ENCODE peak calls at places on chromosome 13, in ten cellular contexts. S, H, J, U, W, D, T, F, Y and M are unnamed samples.

GRCh38 chr13:51453959-51454703 is 1.3 kb upstream of the INTS6 start:
- DNase-seq in S (no peak), H (peak; percentile 44), J (peak; percentile 36), U (peak; percentile 21), W (no peak), D (no peak), T (peak; percentile 29), F (peak; percentile 46), Y (peak; percentile 34), M (no peak)

GRCh38 chr13:32019612-32020233 is 11.9 kb upstream of the FRY start:
- DNase-seq in S (no peak), H (peak; percentile 78), J (peak; percentile 37), U (peak; percentile 76), W (peak; percentile 39), D (peak; percentile 68), T (peak; percentile 88), F (peak; percentile 75), Y (peak; percentile 38), M (peak; percentile 55)

GRCh38 chr13:30864352-30865130 is 41.5 kb upstream of the MEDAG start:
- DNase-seq in S (no peak), H (peak; percentile 95), J (no peak), U (peak; percentile 97), W (no peak), D (peak; percentile 96), T (peak; percentile 93), F (peak; percentile 55), Y (no peak), M (no peak)

GRCh38 chr13:42880241-42880640 is 98.9 kb downstream of the FAM216B start:
- DNase-seq in S (no peak), H (peak; percentile 17), J (no peak), U (peak; percentile 30), W (no peak), D (no peak), T (peak; percentile 83), F (no peak), Y (no peak), M (no peak)

GRCh38 chr13:48118025-48118424 is 23.1 kb upstream of the MED4 start:
- DNase-seq in S (no peak), H (no peak), J (no peak), U (no peak), W (no peak), D (no peak), T (no peak), F (no peak), Y (no peak), M (no peak)

GRCh38 chr13:79779761-79780160 is 298.8 kb downstream of the NDFIP2 start:
- DNase-seq in S (peak; percentile 48), H (peak; percentile 85), J (no peak), U (peak; percentile 82), W (no peak), D (no peak), T (peak; percentile 75), F (peak; percentile 41), Y (peak; percentile 26), M (no peak)

GRCh38 chr13:95862401-95862800 is 185.5 kb downstream of the DNAJC3 start:
- DNase-seq in S (no peak), H (peak; percentile 4), J (no peak), U (peak; percentile 2), W (no peak), D (no peak), T (no peak), F (no peak), Y (no peak), M (no peak)

GRCh38 chr13:39676315-39676876 is 20.9 kb downstream of the COG6 start:
- DNase-seq in S (no peak), H (peak; percentile 82), J (no peak), U (peak; percentile 68), W (peak; percentile 15), D (peak; percentile 35), T (peak; percentile 75), F (peak; percentile 59), Y (no peak), M (peak; percentile 55)

GRCh38 chr13:77040076-77040475 is 13.1 kb upstream of the FBXL3 start:
- DNase-seq in S (no peak), H (no peak), J (no peak), U (no peak), W (no peak), D (no peak), T (no peak), F (no peak), Y (no peak), M (no peak)

GRCh38 chr13:28423010-28423409 is 71.9 kb downstream of the FLT1 start:
- DNase-seq in S (peak; percentile 75), H (no peak), J (peak; percentile 39), U (no peak), W (no peak), D (no peak), T (no peak), F (no peak), Y (peak; percentile 31), M (peak; percentile 68)

GRCh38 chr13:75219479-75220237 is 262.3 kb downstream of the TBC1D4 start:
- DNase-seq in S (peak; percentile 83), H (peak; percentile 81), J (peak; percentile 85), U (peak; percentile 66), W (peak; percentile 62), D (peak; percentile 75), T (peak; percentile 74), F (peak; percentile 88), Y (peak; percentile 83), M (peak; percentile 38)

GRCh38 chr13:100828226-100828625 is 153.6 kb upstream of the TMTC4 start:
- DNase-seq in S (no peak), H (no peak), J (no peak), U (no peak), W (peak; percentile 16), D (no peak), T (no peak), F (no peak), Y (no peak), M (peak; percentile 5)

GRCh38 chr13:76638882-76639281 is 247.3 kb downstream of the KCTD12 start:
- DNase-seq in S (no peak), H (peak; percentile 57), J (no peak), U (peak; percentile 15), W (no peak), D (peak; percentile 56), T (no peak), F (no peak), Y (no peak), M (no peak)

GRCh38 chr13:41065098-41065497 is 3.8 kb downstream of the WBP4 start:
- DNase-seq in S (no peak), H (peak; percentile 77), J (no peak), U (peak; percentile 82), W (no peak), D (no peak), T (peak; percentile 67), F (peak; percentile 22), Y (no peak), M (no peak)

DNA sequence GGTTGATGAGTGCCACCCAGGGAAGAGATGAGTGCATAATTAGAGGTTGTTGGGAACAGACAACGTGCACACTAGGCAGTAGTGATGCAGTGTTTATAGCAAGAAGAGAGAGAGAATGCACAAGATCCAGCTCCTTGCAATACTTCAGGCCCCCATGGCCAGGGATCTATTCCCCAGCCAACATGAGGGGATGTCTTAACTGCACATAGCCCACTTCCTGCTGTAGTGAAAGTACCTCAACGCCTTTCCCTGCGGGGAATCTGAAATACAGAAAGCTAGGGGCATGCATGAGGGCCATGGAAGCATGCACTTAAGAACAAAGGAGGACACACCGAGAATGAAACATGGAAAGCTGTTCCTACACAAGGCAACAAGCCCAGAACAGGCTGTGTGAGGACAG is 636.7 kb upstream of the GPC6 start:
- DNase-seq in S (no peak), H (no peak), J (no peak), U (no peak), W (no peak), D (no peak), T (no peak), F (no peak), Y (no peak), M (peak; percentile 5)
- H3K4me3 ChIP-seq in S (no peak overlapping the region), H (no peak overlapping the region), J (no peak overlapping the region), U (no peak overlapping the region), W (no peak overlapping the region), D (no peak overlapping the region), T (no peak overlapping the region), F (no peak overlapping the region), Y (no peak overlapping the region), M (no peak overlapping the region)

GRCh38 chr13:99015606-99016520 is 38.0 kb upstream of the DOCK9 start:
- DNase-seq in S (no peak), H (no peak), J (no peak), U (peak; percentile 33), W (no peak), D (no peak), T (no peak), F (no peak), Y (no peak), M (peak; percentile 73)
- H3K4me3 ChIP-seq in S (no peak overlapping the region), H (no peak overlapping the region), J (no peak overlapping the region), U (no peak overlapping the region), W (no peak overlapping the region), D (no peak overlapping the region), T (no peak overlapping the region), F (no peak overlapping the region), Y (no peak overlapping the region), M (no peak overlapping the region)

GRCh38 chr13:26587251-26587650 is 29.8 kb downstream of the WASF3 start:
- DNase-seq in S (no peak), H (no peak), J (no peak), U (no peak), W (no peak), D (no peak), T (no peak), F (no peak), Y (no peak), M (no peak)

GRCh38 chr13:26583662-26584061 is 26.2 kb downstream of the WASF3 start:
- DNase-seq in S (no peak), H (no peak), J (no peak), U (no peak), W (no peak), D (no peak), T (no peak), F (no peak), Y (no peak), M (no peak)

GRCh38 chr13:26585136-26585535 is 27.7 kb downstream of the WASF3 start:
- DNase-seq in S (no peak), H (peak; percentile 29), J (no peak), U (peak; percentile 60), W (no peak), D (no peak), T (peak; percentile 5), F (no peak), Y (no peak), M (no peak)

GRCh38 chr13:26589754-26590153 is 32.3 kb downstream of the WASF3 start:
- DNase-seq in S (no peak), H (peak; percentile 59), J (no peak), U (peak; percentile 22), W (no peak), D (peak; percentile 33), T (peak; percentile 48), F (no peak), Y (peak; percentile 34), M (no peak)

DNA sequence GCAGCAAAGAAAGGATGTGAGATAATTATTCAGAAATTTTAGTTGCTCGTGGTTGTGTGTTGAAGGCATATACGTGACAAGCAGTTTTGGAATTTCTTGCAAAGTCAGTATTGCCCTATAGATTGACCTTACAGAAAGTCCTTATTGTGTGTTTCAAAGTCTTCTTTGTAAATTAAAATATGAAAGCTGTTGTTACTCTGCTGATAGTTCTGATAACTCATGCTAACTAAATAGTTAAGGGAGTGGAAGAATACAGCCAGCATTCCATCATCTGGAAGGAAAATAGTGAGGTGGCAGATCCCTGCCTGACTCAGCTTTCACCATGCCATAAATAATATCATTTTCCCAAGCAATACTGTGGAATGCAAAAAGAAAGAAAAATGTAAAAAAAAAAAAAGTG is 27.2 kb downstream of the WASF3 start:
- DNase-seq in S (no peak), H (peak; percentile 72), J (no peak), U (peak; percentile 86), W (no peak), D (peak; percentile 65), T (peak; percentile 59), F (peak; percentile 15), Y (no peak), M (no peak)
- H3K4me3 ChIP-seq in S (no peak overlapping the region), H (no peak overlapping the region), J (no peak overlapping the region), U (no peak overlapping the region), W (no peak overlapping the region), D (no peak overlapping the region), T (no peak overlapping the region), F (no peak overlapping the region), Y (no peak overlapping the region), M (no peak overlapping the region)

GRCh38 chr13:37889102-37889501 is 19.5 kb upstream of the TRPC4 start:
- DNase-seq in S (no peak), H (peak; percentile 48), J (no peak), U (peak; percentile 28), W (no peak), D (peak; percentile 34), T (peak; percentile 20), F (no peak), Y (no peak), M (no peak)
- H3K4me3 ChIP-seq in S (no peak overlapping the region), H (no peak overlapping the region), J (no peak overlapping the region), U (no peak overlapping the region), W (no peak overlapping the region), D (no peak overlapping the region), T (no peak overlapping the region), F (no peak overlapping the region), Y (no peak overlapping the region), M (no peak overlapping the region)